ENCODE peak calls at places on chromosomes 5 and 9, in eight cellular contexts. X, F, N, Z, E, R, L and C are unnamed samples.

GRCh38 chr9:136899196-136899595 is 12.9 kb downstream of the TRAF2 start:
- DNase-seq in X (no peak), F (peak), N (no peak), Z (no peak), E (peak), R (no peak), L (peak), C (no peak)

GRCh38 chr9:36976371-36977030 is 57.6 kb downstream of the PAX5 start:
- DNase-seq in X (no peak), F (no peak), N (no peak), Z (no peak), E (no peak), R (peak), L (no peak), C (peak)

GRCh38 chr5:65766781-65767180 is 44.8 kb downstream of the NLN start:
- DNase-seq in X (no peak), F (no peak), N (no peak), Z (no peak), E (no peak), R (no peak), L (no peak), C (no peak)

GRCh38 chr5:117805058-117805457 is 1183.3 kb downstream of the DTWD2 start:
- DNase-seq in X (no peak), F (no peak), N (no peak), Z (no peak), E (no peak), R (no peak), L (no peak), C (no peak)

GRCh38 chr9:69371001-69371400 is 46.0 kb downstream of the ENTREP1 start:
- DNase-seq in X (no peak), F (no peak), N (no peak), Z (no peak), E (no peak), R (no peak), L (no peak), C (no peak)

GRCh38 chr9:33167949-33168535 is 906 bp upstream of the B4GALT1 start:
- DNase-seq in X (peak), F (no peak), N (peak), Z (peak), E (no peak), R (no peak), L (peak), C (peak)

GRCh38 chr5:149563461-149563860 is 12.2 kb upstream of the CSNK1A1 start:
- DNase-seq in X (no peak), F (no peak), N (no peak), Z (no peak), E (no peak), R (peak), L (no peak), C (no peak)

GRCh38 chr9:28363180-28363579 is 789.9 kb upstream of the C9orf72 start:
- DNase-seq in X (no peak), F (no peak), N (no peak), Z (no peak), E (no peak), R (no peak), L (no peak), C (no peak)

GRCh38 chr9:26856413-26857032 is 36.1 kb downstream of the CAAP1 start:
- DNase-seq in X (no peak), F (no peak), N (no peak), Z (no peak), E (peak), R (peak), L (peak), C (no peak)

GRCh38 chr5:138754699-138755057 is 1.5 kb downstream of the CTNNA1 start:
- DNase-seq in X (no peak), F (no peak), N (no peak), Z (no peak), E (no peak), R (no peak), L (no peak), C (no peak)

GRCh38 chr9:93257808-93258331 is 73.9 kb downstream of the WNK2 start:
- DNase-seq in X (peak), F (no peak), N (peak), Z (peak), E (no peak), R (no peak), L (no peak), C (peak)

GRCh38 chr9:16039103-16039987 is 486.5 kb downstream of the CCDC171 start:
- DNase-seq in X (no peak), F (no peak), N (no peak), Z (no peak), E (no peak), R (no peak), L (peak), C (no peak)

GRCh38 chr9:21455320-21455719 is 15.1 kb downstream of the IFNA1 start:
- DNase-seq in X (no peak), F (no peak), N (no peak), Z (no peak), E (peak), R (peak), L (no peak), C (no peak)

GRCh38 chr9:70049672-70050271 is 6.1 kb downstream of the MAMDC2 start:
- DNase-seq in X (peak), F (peak), N (peak), Z (peak), E (no peak), R (peak), L (peak), C (no peak)

GRCh38 chr9:78958887-78959286 is 612.9 kb upstream of the TLE4 start:
- DNase-seq in X (no peak), F (no peak), N (no peak), Z (no peak), E (no peak), R (no peak), L (no peak), C (no peak)
- TF ChIP-seq CTCF in X (no peak), F (no peak), N (no peak), Z (no peak), E (no peak), R (peak), L (no peak), C (no peak)

DNA sequence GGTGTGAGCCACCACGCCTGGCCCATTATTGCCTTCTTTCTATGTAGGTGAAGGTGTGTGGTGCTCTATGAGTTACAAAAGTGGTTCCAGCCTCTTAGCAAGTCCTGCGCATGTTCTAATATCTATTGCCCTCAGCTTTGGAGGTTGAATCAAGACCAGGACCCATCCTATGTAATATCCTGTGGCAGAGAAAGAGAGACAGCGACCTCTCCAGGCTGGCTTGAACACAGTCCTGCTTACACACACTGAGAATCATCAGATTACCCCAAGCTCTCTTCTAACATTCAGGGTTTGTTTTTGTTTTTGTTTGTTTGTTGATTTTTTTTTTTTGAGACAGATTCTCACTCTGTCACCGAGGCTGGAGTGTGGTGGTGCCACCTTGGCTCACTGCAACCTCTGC is 94.7 kb upstream of the OSMR start:
- DNase-seq in X (no peak), F (no peak), N (no peak), Z (no peak), E (no peak), R (no peak), L (no peak), C (no peak)
- TF ChIP-seq CTCF in X (no peak), F (no peak), N (no peak), Z (no peak), E (no peak), R (peak), L (no peak), C (no peak)

GRCh38 chr5:137647401-137647800 is 88.5 kb downstream of the KLHL3 start:
- DNase-seq in X (no peak), F (no peak), N (no peak), Z (no peak), E (no peak), R (no peak), L (peak), C (no peak)

GRCh38 chr5:137646761-137647160 is 89.1 kb downstream of the KLHL3 start:
- DNase-seq in X (no peak), F (no peak), N (no peak), Z (no peak), E (no peak), R (no peak), L (peak), C (no peak)

GRCh38 chr5:137649228-137649890 is 86.5 kb downstream of the KLHL3 start:
- DNase-seq in X (peak), F (no peak), N (no peak), Z (no peak), E (no peak), R (peak), L (peak), C (no peak)

GRCh38 chr5:137648361-137648760 is 87.5 kb downstream of the KLHL3 start:
- DNase-seq in X (no peak), F (no peak), N (no peak), Z (no peak), E (no peak), R (no peak), L (no peak), C (no peak)

GRCh38 chr5:137651022-137651421 is 84.9 kb downstream of the KLHL3 start:
- DNase-seq in X (no peak), F (no peak), N (no peak), Z (no peak), E (no peak), R (no peak), L (no peak), C (no peak)
- TF ChIP-seq CTCF in X (no peak), F (no peak), N (no peak), Z (no peak), E (no peak), R (no peak), L (no peak), C (no peak)

DNA sequence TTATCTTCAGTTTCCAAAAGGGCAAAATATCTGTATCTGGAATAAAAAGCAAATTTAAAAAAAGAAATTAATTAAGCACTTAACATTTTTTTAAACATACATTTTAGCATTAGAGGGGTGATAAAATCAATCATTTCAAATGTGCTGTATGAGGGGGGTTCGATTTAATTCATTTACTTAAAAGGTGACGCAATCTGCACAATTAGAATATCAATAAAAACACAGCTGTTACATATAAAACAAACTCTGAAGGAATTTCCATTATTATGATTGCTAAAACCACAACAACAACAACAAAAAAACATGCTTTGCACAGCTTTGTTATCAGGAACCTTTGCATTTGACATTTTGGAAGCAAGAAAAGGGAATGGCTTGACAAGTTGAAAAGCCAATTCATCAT is 71.6 kb upstream of the C6 start:
- DNase-seq in X (no peak), F (no peak), N (no peak), Z (no peak), E (no peak), R (no peak), L (no peak), C (no peak)
- TF ChIP-seq CTCF in X (no peak), F (no peak), N (no peak), Z (no peak), E (no peak), R (no peak), L (no peak), C (no peak)